ENCODE peak calls at places on chromosomes 13 and 19, in ten cellular contexts. One of them, this sample, is unnamed.

GRCh38 chr13:75486654-75487053 is 4.7 kb upstream of the TBC1D4 start:
- DNase-seq in IMR-90: no peak
- DNase-seq in sciatic nerve: no peak
- DNase-seq in activated naive CD4-positive, alpha-beta T cell treated with Interleukin-2 at 50 U/mL for 16 hours: no peak
- DNase-seq in mucosa of descending colon: no peak
- DNase-seq in astrocyte of the hippocampus: peak
- DNase-seq in nephron progenitor cell: no peak
- DNase-seq in ACHN: no peak
- DNase-seq in GM06990: no peak
- DNase-seq in tibial nerve: no peak
- DNase-seq in this sample: no peak

GRCh38 chr19:6482343-6482686 is 728 bp upstream of the DENND1C start:
- DNase-seq in IMR-90: no peak
- DNase-seq in sciatic nerve: no peak
- DNase-seq in activated naive CD4-positive, alpha-beta T cell treated with Interleukin-2 at 50 U/mL for 16 hours: no peak
- DNase-seq in mucosa of descending colon: no peak
- DNase-seq in astrocyte of the hippocampus: no peak
- DNase-seq in nephron progenitor cell: no peak
- DNase-seq in ACHN: no peak
- DNase-seq in GM06990: no peak
- DNase-seq in tibial nerve: no peak
- DNase-seq in this sample: no peak

GRCh38 chr13:50650936-50651638 is 192.4 kb downstream of the DLEU7 start:
- DNase-seq in IMR-90: peak
- DNase-seq in sciatic nerve: no peak
- DNase-seq in activated naive CD4-positive, alpha-beta T cell treated with Interleukin-2 at 50 U/mL for 16 hours: no peak
- DNase-seq in mucosa of descending colon: no peak
- DNase-seq in astrocyte of the hippocampus: no peak
- DNase-seq in nephron progenitor cell: no peak
- DNase-seq in ACHN: no peak
- DNase-seq in GM06990: no peak
- DNase-seq in tibial nerve: no peak
- DNase-seq in this sample: no peak

GRCh38 chr13:33845572-33846305 is 27.8 kb downstream of the RFC3 start:
- DNase-seq in IMR-90: no peak
- DNase-seq in sciatic nerve: no peak
- DNase-seq in activated naive CD4-positive, alpha-beta T cell treated with Interleukin-2 at 50 U/mL for 16 hours: no peak
- DNase-seq in mucosa of descending colon: no peak
- DNase-seq in astrocyte of the hippocampus: no peak
- DNase-seq in nephron progenitor cell: no peak
- DNase-seq in ACHN: no peak
- DNase-seq in GM06990: no peak
- DNase-seq in tibial nerve: no peak
- DNase-seq in this sample: no peak

GRCh38 chr19:55408320-55408836 is 790 bp upstream of the UBE2S start:
- DNase-seq in IMR-90: no peak
- DNase-seq in sciatic nerve: no peak
- DNase-seq in activated naive CD4-positive, alpha-beta T cell treated with Interleukin-2 at 50 U/mL for 16 hours: no peak
- DNase-seq in mucosa of descending colon: no peak
- DNase-seq in astrocyte of the hippocampus: no peak
- DNase-seq in nephron progenitor cell: no peak
- DNase-seq in ACHN: no peak
- DNase-seq in GM06990: no peak
- DNase-seq in tibial nerve: no peak
- DNase-seq in this sample: no peak

GRCh38 chr19:13132471-13133166 is 14.6 kb downstream of the NACC1 start:
- DNase-seq in IMR-90: peak
- DNase-seq in sciatic nerve: no peak
- DNase-seq in activated naive CD4-positive, alpha-beta T cell treated with Interleukin-2 at 50 U/mL for 16 hours: peak
- DNase-seq in mucosa of descending colon: no peak
- DNase-seq in astrocyte of the hippocampus: peak
- DNase-seq in nephron progenitor cell: no peak
- DNase-seq in ACHN: no peak
- DNase-seq in GM06990: no peak
- DNase-seq in tibial nerve: no peak
- DNase-seq in this sample: no peak

GRCh38 chr19:30640266-30640965 is 268.2 kb downstream of the ZNF536 start:
- DNase-seq in IMR-90: no peak
- DNase-seq in sciatic nerve: no peak
- DNase-seq in activated naive CD4-positive, alpha-beta T cell treated with Interleukin-2 at 50 U/mL for 16 hours: no peak
- DNase-seq in mucosa of descending colon: no peak
- DNase-seq in astrocyte of the hippocampus: no peak
- DNase-seq in nephron progenitor cell: no peak
- DNase-seq in ACHN: no peak
- DNase-seq in GM06990: no peak
- DNase-seq in tibial nerve: no peak
- DNase-seq in this sample: no peak

GRCh38 chr13:19150712-19151228 is 30.9 kb downstream of the TUBA3C start:
- DNase-seq in IMR-90: no peak
- DNase-seq in sciatic nerve: no peak
- DNase-seq in activated naive CD4-positive, alpha-beta T cell treated with Interleukin-2 at 50 U/mL for 16 hours: no peak
- DNase-seq in mucosa of descending colon: no peak
- DNase-seq in astrocyte of the hippocampus: no peak
- DNase-seq in nephron progenitor cell: no peak
- DNase-seq in ACHN: no peak
- DNase-seq in GM06990: no peak
- DNase-seq in tibial nerve: no peak
- DNase-seq in this sample: no peak

GRCh38 chr13:77510156-77510555 is 25.4 kb upstream of the SCEL start:
- DNase-seq in IMR-90: no peak
- DNase-seq in sciatic nerve: no peak
- DNase-seq in activated naive CD4-positive, alpha-beta T cell treated with Interleukin-2 at 50 U/mL for 16 hours: no peak
- DNase-seq in mucosa of descending colon: no peak
- DNase-seq in astrocyte of the hippocampus: peak
- DNase-seq in nephron progenitor cell: no peak
- DNase-seq in ACHN: no peak
- DNase-seq in GM06990: no peak
- DNase-seq in tibial nerve: no peak
- DNase-seq in this sample: peak

GRCh38 chr19:10936661-10937084 is 8.1 kb downstream of the TIMM29 start:
- DNase-seq in IMR-90: peak
- DNase-seq in sciatic nerve: no peak
- DNase-seq in activated naive CD4-positive, alpha-beta T cell treated with Interleukin-2 at 50 U/mL for 16 hours: peak
- DNase-seq in mucosa of descending colon: no peak
- DNase-seq in astrocyte of the hippocampus: peak
- DNase-seq in nephron progenitor cell: peak
- DNase-seq in ACHN: peak
- DNase-seq in GM06990: peak
- DNase-seq in tibial nerve: peak
- DNase-seq in this sample: peak

GRCh38 chr13:50015263-50015662 is at the start of gene KCNRG:
- DNase-seq in IMR-90: peak
- DNase-seq in sciatic nerve: no peak
- DNase-seq in activated naive CD4-positive, alpha-beta T cell treated with Interleukin-2 at 50 U/mL for 16 hours: no peak
- DNase-seq in mucosa of descending colon: no peak
- DNase-seq in astrocyte of the hippocampus: peak
- DNase-seq in nephron progenitor cell: no peak
- DNase-seq in ACHN: no peak
- DNase-seq in GM06990: no peak
- DNase-seq in tibial nerve: no peak
- DNase-seq in this sample: peak

GRCh38 chr19:16571689-16572331 is 405 bp downstream of the SLC35E1 start:
- DNase-seq in IMR-90: peak
- DNase-seq in sciatic nerve: no peak
- DNase-seq in activated naive CD4-positive, alpha-beta T cell treated with Interleukin-2 at 50 U/mL for 16 hours: peak
- DNase-seq in mucosa of descending colon: no peak
- DNase-seq in astrocyte of the hippocampus: no peak
- DNase-seq in nephron progenitor cell: no peak
- DNase-seq in ACHN: peak
- DNase-seq in GM06990: peak
- DNase-seq in tibial nerve: no peak
- DNase-seq in this sample: no peak

GRCh38 chr19:28239270-28239669 is 973.7 kb downstream of the UQCRFS1 start:
- DNase-seq in IMR-90: no peak
- DNase-seq in sciatic nerve: no peak
- DNase-seq in activated naive CD4-positive, alpha-beta T cell treated with Interleukin-2 at 50 U/mL for 16 hours: no peak
- DNase-seq in mucosa of descending colon: no peak
- DNase-seq in astrocyte of the hippocampus: no peak
- DNase-seq in nephron progenitor cell: peak
- DNase-seq in ACHN: peak
- DNase-seq in GM06990: no peak
- DNase-seq in tibial nerve: no peak
- DNase-seq in this sample: no peak

GRCh38 chr19:36026091-36026876 is 6.4 kb downstream of the CLIP3 start:
- DNase-seq in IMR-90: no peak
- DNase-seq in sciatic nerve: no peak
- DNase-seq in activated naive CD4-positive, alpha-beta T cell treated with Interleukin-2 at 50 U/mL for 16 hours: no peak
- DNase-seq in mucosa of descending colon: no peak
- DNase-seq in astrocyte of the hippocampus: no peak
- DNase-seq in nephron progenitor cell: no peak
- DNase-seq in ACHN: no peak
- DNase-seq in GM06990: no peak
- DNase-seq in tibial nerve: no peak
- DNase-seq in this sample: no peak

GRCh38 chr13:98262307-98262706 is 85.2 kb upstream of the RNF113B start:
- DNase-seq in IMR-90: no peak
- DNase-seq in sciatic nerve: no peak
- DNase-seq in activated naive CD4-positive, alpha-beta T cell treated with Interleukin-2 at 50 U/mL for 16 hours: no peak
- DNase-seq in mucosa of descending colon: no peak
- DNase-seq in astrocyte of the hippocampus: no peak
- DNase-seq in nephron progenitor cell: no peak
- DNase-seq in ACHN: no peak
- DNase-seq in GM06990: no peak
- DNase-seq in tibial nerve: no peak
- DNase-seq in this sample: no peak

GRCh38 chr19:52070496-52070895 is 21.9 kb upstream of the ZNF432 start:
- DNase-seq in IMR-90: peak
- DNase-seq in sciatic nerve: no peak
- DNase-seq in activated naive CD4-positive, alpha-beta T cell treated with Interleukin-2 at 50 U/mL for 16 hours: no peak
- DNase-seq in mucosa of descending colon: no peak
- DNase-seq in astrocyte of the hippocampus: peak
- DNase-seq in nephron progenitor cell: no peak
- DNase-seq in ACHN: no peak
- DNase-seq in GM06990: no peak
- DNase-seq in tibial nerve: no peak
- DNase-seq in this sample: no peak

GRCh38 chr19:29623726-29624488 is 17.8 kb downstream of the POP4 start:
- DNase-seq in IMR-90: no peak
- DNase-seq in sciatic nerve: no peak
- DNase-seq in activated naive CD4-positive, alpha-beta T cell treated with Interleukin-2 at 50 U/mL for 16 hours: peak
- DNase-seq in mucosa of descending colon: peak
- DNase-seq in astrocyte of the hippocampus: no peak
- DNase-seq in nephron progenitor cell: no peak
- DNase-seq in ACHN: no peak
- DNase-seq in GM06990: no peak
- DNase-seq in tibial nerve: no peak
- DNase-seq in this sample: no peak

GRCh38 chr19:1261863-1262686 is 7.1 kb upstream of the CIRBP start:
- DNase-seq in IMR-90: peak
- DNase-seq in sciatic nerve: peak
- DNase-seq in activated naive CD4-positive, alpha-beta T cell treated with Interleukin-2 at 50 U/mL for 16 hours: peak
- DNase-seq in mucosa of descending colon: peak
- DNase-seq in astrocyte of the hippocampus: peak
- DNase-seq in nephron progenitor cell: no peak
- DNase-seq in ACHN: peak
- DNase-seq in GM06990: no peak
- DNase-seq in tibial nerve: no peak
- DNase-seq in this sample: peak

GRCh38 chr13:20053891-20054290 is 95.4 kb downstream of the ZMYM2 start:
- DNase-seq in IMR-90: no peak
- DNase-seq in sciatic nerve: no peak
- DNase-seq in activated naive CD4-positive, alpha-beta T cell treated with Interleukin-2 at 50 U/mL for 16 hours: no peak
- DNase-seq in mucosa of descending colon: no peak
- DNase-seq in astrocyte of the hippocampus: no peak
- DNase-seq in nephron progenitor cell: no peak
- DNase-seq in ACHN: no peak
- DNase-seq in GM06990: no peak
- DNase-seq in tibial nerve: no peak
- DNase-seq in this sample: no peak

GRCh38 chr13:24745861-24746617 is 17.9 kb upstream of the RNF17 start:
- DNase-seq in IMR-90: no peak
- DNase-seq in sciatic nerve: no peak
- DNase-seq in activated naive CD4-positive, alpha-beta T cell treated with Interleukin-2 at 50 U/mL for 16 hours: no peak
- DNase-seq in mucosa of descending colon: no peak
- DNase-seq in astrocyte of the hippocampus: peak
- DNase-seq in nephron progenitor cell: peak
- DNase-seq in ACHN: no peak
- DNase-seq in GM06990: peak
- DNase-seq in tibial nerve: no peak
- DNase-seq in this sample: no peak

GRCh38 chr19:3059653-3060052 is 2.6 kb downstream of the TLE5 start:
- DNase-seq in IMR-90: no peak
- DNase-seq in sciatic nerve: no peak
- DNase-seq in activated naive CD4-positive, alpha-beta T cell treated with Interleukin-2 at 50 U/mL for 16 hours: no peak
- DNase-seq in mucosa of descending colon: no peak
- DNase-seq in astrocyte of the hippocampus: no peak
- DNase-seq in nephron progenitor cell: no peak
- DNase-seq in ACHN: no peak
- DNase-seq in GM06990: no peak
- DNase-seq in tibial nerve: no peak
- DNase-seq in this sample: no peak